ENCODE peak calls at places on chromosomes 4 and X, in four cellular contexts. N is ovary, L is lower lobe of right lung, D is suprapubic skin. O is an unnamed sample.
A peak's percentile ranks its signal among the peaks of the same experiment; 100 is the strongest.

GRCh38 chr4:122914292-122914904 is 8.0 kb downstream of the NUDT6 start:
- DNase-seq in N (no peak), L (no peak), D (no peak), O (no peak)

GRCh38 chrX:29922607-29923006 is 292.8 kb upstream of the MAGEB2 start:
- DNase-seq in N (no peak), L (no peak), D (no peak), O (no peak)

GRCh38 chr4:98653890-98654867 is 4.2 kb downstream of the TSPAN5 start:
- DNase-seq in N (no peak), L (no peak), D (no peak), O (peak; percentile 72)

GRCh38 chr4:40521957-40522356 is 107.7 kb downstream of the RBM47 start:
- DNase-seq in N (no peak), L (no peak), D (no peak), O (no peak)

GRCh38 chr4:169583563-169583962 is 28.8 kb downstream of the NEK1 start:
- DNase-seq in N (no peak), L (no peak), D (no peak), O (no peak)

GRCh38 chr4:17597517-17597916 is 16.9 kb upstream of the MED28 start:
- DNase-seq in N (no peak), L (no peak), D (no peak), O (no peak)

GRCh38 chrX:138034136-138034535 is 468.2 kb downstream of the ZIC3 start:
- DNase-seq in N (no peak), L (no peak), D (no peak), O (no peak)

GRCh38 chrX:108000751-108001150 is 18.6 kb upstream of the TEX13B start:
- DNase-seq in N (no peak), L (no peak), D (no peak), O (no peak)

GRCh38 chrX:11888421-11888820 is 130.4 kb downstream of the MSL3 start:
- DNase-seq in N (no peak), L (no peak), D (no peak), O (no peak)

GRCh38 chr4:66647468-66647867 is 897.8 kb downstream of the CENPC start:
- DNase-seq in N (no peak), L (no peak), D (no peak), O (no peak)

GRCh38 chr4:21948347-21949072 is at the start of gene KCNIP4:
- DNase-seq in N (peak; percentile 35), L (no peak), D (peak; percentile 51), O (no peak)

GRCh38 chr4:89307446-89308160 is at the start of gene GPRIN3:
- DNase-seq in N (peak; percentile 76), L (peak; percentile 85), D (peak; percentile 71), O (peak; percentile 72)

GRCh38 chr4:61750810-61751209 is 550.7 kb downstream of the ADGRL3 start:
- DNase-seq in N (no peak), L (no peak), D (no peak), O (no peak)

GRCh38 chr4:148215202-148215601 is 227.0 kb downstream of the NR3C2 start:
- DNase-seq in N (no peak), L (no peak), D (no peak), O (no peak)

GRCh38 chr4:72179342-72179741 is 147.5 kb downstream of the NPFFR2 start:
- DNase-seq in N (no peak), L (no peak), D (no peak), O (no peak)

GRCh38 chrX:44264936-44265335 is 78.5 kb downstream of the EFHC2 start:
- DNase-seq in N (no peak), L (no peak), D (no peak), O (no peak)

GRCh38 chrX:24125028-24125612 is 24.4 kb upstream of the ZFX start:
- DNase-seq in N (no peak), L (no peak), D (no peak), O (no peak)

GRCh38 chr4:100576570-100576969 is 58.7 kb upstream of the EMCN start:
- DNase-seq in N (no peak), L (no peak), D (no peak), O (no peak)

GRCh38 chrX:106932492-106932923 is 12.3 kb downstream of the CLDN2 start:
- DNase-seq in N (no peak), L (no peak), D (no peak), O (no peak)

GRCh38 chr4:93327346-93327745 is 501.2 kb upstream of the ATOH1 start:
- DNase-seq in N (no peak), L (no peak), D (no peak), O (no peak)

GRCh38 chrX:10612215-10612614 is 8.2 kb downstream of the MID1 start:
- DNase-seq in N (no peak), L (no peak), D (no peak), O (no peak)

GRCh38 chrX:45515262-45516215 is 314.9 kb upstream of the DIPK2B start:
- DNase-seq in N (peak; percentile 44), L (peak; percentile 67), D (peak; percentile 86), O (peak; percentile 94)

GRCh38 chr4:20662851-20663250 is 37.4 kb upstream of the PACRGL start:
- DNase-seq in N (no peak), L (no peak), D (no peak), O (no peak)

DNA sequence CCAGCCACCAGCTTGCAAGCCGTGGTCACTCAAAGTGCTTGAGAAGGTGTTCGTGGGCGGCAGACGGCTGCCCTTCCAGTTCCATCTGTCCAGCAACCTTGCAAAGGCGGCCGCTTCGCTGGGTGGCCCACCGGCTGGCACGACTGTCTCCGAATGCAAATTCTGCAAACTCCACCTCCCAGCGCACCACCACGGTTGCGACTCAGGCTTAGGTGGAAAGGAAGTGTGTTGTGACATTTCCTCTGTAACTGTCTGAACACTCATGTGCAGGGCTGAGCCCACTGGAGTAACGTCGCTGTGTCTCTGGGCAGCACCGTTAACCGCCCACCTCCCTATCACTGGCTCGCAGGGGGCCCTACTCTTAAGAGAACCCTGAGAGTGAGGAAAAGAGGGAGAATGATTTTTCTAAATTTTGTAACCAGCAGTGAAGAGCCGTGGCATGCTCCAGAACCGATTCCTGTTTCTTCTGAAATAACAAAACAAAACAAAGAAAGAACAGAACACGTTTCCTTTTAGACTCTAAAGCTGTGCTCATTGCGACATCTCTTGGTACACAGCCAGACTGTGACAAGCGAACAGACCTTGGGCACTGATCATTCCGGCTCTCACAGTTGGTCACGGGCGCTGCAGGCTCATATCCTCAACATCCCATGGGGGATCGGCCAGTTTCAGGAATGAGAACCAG is at the start of gene P2RY8:
- DNase-seq in N (peak; percentile 76), L (peak; percentile 72), D (peak; percentile 74), O (peak; percentile 79)
- H3K27ac ChIP-seq in N (no peak within 1 kb of the TSS), L (peak within 1 kb of the TSS; percentile 73), D (no peak within 1 kb of the TSS), O (peak within 1 kb of the TSS; percentile 37)

GRCh38 chr4:185542626-185543336 is 7.5 kb upstream of the PDLIM3 start:
- DNase-seq in N (peak; percentile 84), L (no peak), D (no peak), O (peak; percentile 88)

GRCh38 chr4:185540040-185540439 is 4.7 kb upstream of the PDLIM3 start:
- DNase-seq in N (no peak), L (no peak), D (no peak), O (no peak)

GRCh38 chr4:185540487-185541125 is 5.3 kb upstream of the PDLIM3 start:
- DNase-seq in N (no peak), L (no peak), D (no peak), O (no peak)

GRCh38 chr4:185538806-185539205 is 3.5 kb upstream of the PDLIM3 start:
- DNase-seq in N (no peak), L (no peak), D (no peak), O (no peak)

DNA sequence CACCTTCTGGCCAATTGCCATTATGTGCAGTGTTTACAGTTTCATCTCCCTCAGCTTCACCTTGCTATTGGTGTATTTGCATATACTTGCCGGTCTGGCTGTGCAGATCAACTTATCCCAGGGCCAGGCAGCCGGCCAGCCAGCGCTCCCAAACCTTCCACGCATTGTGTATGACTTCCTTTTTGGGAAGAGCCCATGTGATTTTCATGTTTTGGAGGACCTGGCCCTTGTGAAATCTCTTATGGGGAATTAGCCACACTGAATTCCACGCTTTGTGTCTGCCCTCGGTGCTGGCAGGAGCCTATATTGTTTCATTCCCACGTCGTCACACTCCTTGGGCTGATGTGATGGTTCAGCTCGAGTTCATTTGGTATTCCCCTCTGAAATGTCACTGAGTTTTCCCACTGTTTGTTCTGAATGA is 6.0 kb upstream of the PDLIM3 start:
- DNase-seq in N (peak; percentile 81), L (no peak), D (peak; percentile 70), O (peak; percentile 77)
- H3K27ac ChIP-seq in N (no peak overlapping the region), L (no peak overlapping the region), D (peak overlapping the region; percentile 29), O (peak overlapping the region; percentile 46)

GRCh38 chr4:151340751-151341385 is 15.5 kb upstream of the SH3D19 start:
- DNase-seq in N (no peak), L (no peak), D (no peak), O (no peak)
- H3K27ac ChIP-seq in N (no peak overlapping the region), L (no peak overlapping the region), D (no peak overlapping the region), O (no peak overlapping the region)

DNA sequence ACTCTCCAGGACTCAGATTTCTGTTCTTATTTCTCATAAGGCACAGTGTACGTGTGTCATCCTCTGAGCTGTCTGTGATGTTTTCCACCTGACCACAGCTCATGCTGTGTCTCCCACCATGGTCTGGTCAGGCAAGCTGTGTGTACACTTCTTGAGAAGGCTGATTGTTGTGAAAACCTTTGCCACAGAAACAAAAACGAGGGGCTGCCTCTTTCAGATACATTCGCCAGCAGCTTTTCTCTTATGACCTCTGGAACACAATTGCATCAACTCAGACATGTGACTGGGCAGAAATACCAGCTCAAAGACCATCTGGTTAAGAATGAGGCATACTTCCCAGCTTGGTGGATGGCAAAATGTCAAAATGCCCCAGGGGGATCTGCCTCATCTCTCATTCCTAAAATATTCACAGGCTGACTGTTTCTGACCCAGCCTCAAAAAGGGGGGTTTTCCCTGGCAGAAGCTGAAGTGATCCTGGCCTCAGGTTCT is 46.1 kb downstream of the PGRMC2 start:
- DNase-seq in N (no peak), L (no peak), D (peak; percentile 76), O (no peak)
- H3K27ac ChIP-seq in N (no peak overlapping the region), L (no peak overlapping the region), D (no peak overlapping the region), O (no peak overlapping the region)

DNA sequence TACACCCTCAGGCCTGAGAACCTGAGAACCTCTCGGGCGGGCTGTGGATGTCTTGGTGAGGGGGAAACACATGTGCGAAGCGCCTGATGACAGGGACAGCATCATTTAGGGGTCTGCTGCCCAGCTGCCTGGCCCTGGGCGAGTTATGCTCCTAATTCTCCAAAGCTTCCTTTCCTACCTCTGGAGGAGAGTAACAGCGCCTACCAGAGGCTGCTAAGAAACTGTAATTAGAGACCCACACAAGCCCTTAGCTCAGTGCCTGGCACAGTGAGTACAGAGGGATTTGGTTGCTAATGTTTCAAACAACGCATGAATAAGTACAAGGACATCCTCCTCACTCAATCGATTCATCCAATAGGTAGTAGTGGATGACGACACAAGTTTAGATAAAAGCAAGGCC is 40.4 kb downstream of the BCOR start:
- DNase-seq in N (no peak), L (no peak), D (no peak), O (no peak)
- H3K27ac ChIP-seq in N (no peak overlapping the region), L (no peak overlapping the region), D (no peak overlapping the region), O (no peak overlapping the region)

O was measured in sigmoid colon.